ENCODE peak calls at places on chromosomes 11 and 22, in nine cellular contexts. One of them, this sample, is unnamed.

GRCh38 chr11:95068549-95068948 is 1.8 kb downstream of the SRSF8 start:
- DNase-seq in gastrocnemius medialis: peak
- DNase-seq in hepatocyte: peak
- DNase-seq in mesenchymal stem cell: peak
- DNase-seq in HL-60: peak
- DNase-seq in cardiac muscle cell: peak
- DNase-seq in choroid plexus epithelial cell: peak
- DNase-seq in AG04450: no peak
- DNase-seq in effector memory CD4-positive, alpha-beta T cell: peak
- DNase-seq in this sample: peak

GRCh38 chr11:123428221-123428631 is 1.8 kb upstream of the GRAMD1B start:
- DNase-seq in mesenchymal stem cell: no peak
- DNase-seq in hepatocyte: no peak
- DNase-seq in HL-60: no peak
- DNase-seq in AG04450: no peak
- DNase-seq in choroid plexus epithelial cell: no peak
- DNase-seq in cardiac muscle cell: peak
- DNase-seq in gastrocnemius medialis: peak
- DNase-seq in effector memory CD4-positive, alpha-beta T cell: no peak
- DNase-seq in this sample: no peak

GRCh38 chr11:73551697-73552096 is 46.2 kb downstream of the FAM168A start:
- DNase-seq in hepatocyte: no peak
- DNase-seq in effector memory CD4-positive, alpha-beta T cell: no peak
- DNase-seq in gastrocnemius medialis: no peak
- DNase-seq in choroid plexus epithelial cell: no peak
- DNase-seq in cardiac muscle cell: no peak
- DNase-seq in HL-60: no peak
- DNase-seq in mesenchymal stem cell: no peak
- DNase-seq in AG04450: no peak
- DNase-seq in this sample: no peak

GRCh38 chr22:28141614-28142013 is 222.6 kb upstream of the PITPNB start:
- DNase-seq in HL-60: no peak
- DNase-seq in AG04450: peak
- DNase-seq in effector memory CD4-positive, alpha-beta T cell: no peak
- DNase-seq in gastrocnemius medialis: no peak
- DNase-seq in cardiac muscle cell: peak
- DNase-seq in mesenchymal stem cell: peak
- DNase-seq in choroid plexus epithelial cell: peak
- DNase-seq in hepatocyte: no peak
- DNase-seq in this sample: no peak

GRCh38 chr11:74819400-74819799 is 70.8 kb downstream of the RNF169 start:
- DNase-seq in AG04450: no peak
- DNase-seq in choroid plexus epithelial cell: peak
- DNase-seq in HL-60: no peak
- DNase-seq in cardiac muscle cell: peak
- DNase-seq in mesenchymal stem cell: peak
- DNase-seq in hepatocyte: no peak
- DNase-seq in gastrocnemius medialis: no peak
- DNase-seq in effector memory CD4-positive, alpha-beta T cell: no peak
- DNase-seq in this sample: no peak

GRCh38 chr22:19016081-19016480 is 80.0 kb upstream of the PRODH start:
- DNase-seq in effector memory CD4-positive, alpha-beta T cell: no peak
- DNase-seq in HL-60: no peak
- DNase-seq in gastrocnemius medialis: no peak
- DNase-seq in AG04450: no peak
- DNase-seq in cardiac muscle cell: no peak
- DNase-seq in hepatocyte: no peak
- DNase-seq in choroid plexus epithelial cell: no peak
- DNase-seq in mesenchymal stem cell: no peak
- DNase-seq in this sample: no peak

GRCh38 chr22:35154937-35155387 is 89.0 kb downstream of the ISX start:
- DNase-seq in gastrocnemius medialis: no peak
- DNase-seq in cardiac muscle cell: peak
- DNase-seq in mesenchymal stem cell: peak
- DNase-seq in HL-60: peak
- DNase-seq in hepatocyte: peak
- DNase-seq in effector memory CD4-positive, alpha-beta T cell: no peak
- DNase-seq in AG04450: peak
- DNase-seq in choroid plexus epithelial cell: peak
- DNase-seq in this sample: no peak

GRCh38 chr22:19530751-19531150 is 6.5 kb upstream of the CLDN5 start:
- DNase-seq in choroid plexus epithelial cell: no peak
- DNase-seq in AG04450: no peak
- DNase-seq in effector memory CD4-positive, alpha-beta T cell: no peak
- DNase-seq in HL-60: no peak
- DNase-seq in gastrocnemius medialis: no peak
- DNase-seq in mesenchymal stem cell: no peak
- DNase-seq in hepatocyte: no peak
- DNase-seq in cardiac muscle cell: no peak
- DNase-seq in this sample: no peak

GRCh38 chr22:36563001-36563400 is 34.0 kb upstream of the EIF3D start:
- DNase-seq in cardiac muscle cell: no peak
- DNase-seq in effector memory CD4-positive, alpha-beta T cell: no peak
- DNase-seq in HL-60: no peak
- DNase-seq in hepatocyte: no peak
- DNase-seq in choroid plexus epithelial cell: no peak
- DNase-seq in AG04450: no peak
- DNase-seq in mesenchymal stem cell: no peak
- DNase-seq in gastrocnemius medialis: no peak
- DNase-seq in this sample: no peak

GRCh38 chr11:38019072-38019775 is 1421.2 kb upstream of the RAG2 start:
- DNase-seq in AG04450: no peak
- DNase-seq in HL-60: no peak
- DNase-seq in mesenchymal stem cell: no peak
- DNase-seq in hepatocyte: no peak
- DNase-seq in cardiac muscle cell: peak
- DNase-seq in effector memory CD4-positive, alpha-beta T cell: no peak
- DNase-seq in choroid plexus epithelial cell: peak
- DNase-seq in gastrocnemius medialis: no peak
- DNase-seq in this sample: no peak

GRCh38 chr11:66700742-66701141 is 23.1 kb upstream of the RBM4B start:
- DNase-seq in hepatocyte: no peak
- DNase-seq in choroid plexus epithelial cell: no peak
- DNase-seq in cardiac muscle cell: no peak
- DNase-seq in AG04450: no peak
- DNase-seq in HL-60: no peak
- DNase-seq in mesenchymal stem cell: no peak
- DNase-seq in effector memory CD4-positive, alpha-beta T cell: no peak
- DNase-seq in gastrocnemius medialis: no peak
- DNase-seq in this sample: no peak

GRCh38 chr11:9675691-9676090 is 11.8 kb downstream of the SWAP70 start:
- DNase-seq in mesenchymal stem cell: no peak
- DNase-seq in choroid plexus epithelial cell: no peak
- DNase-seq in AG04450: no peak
- DNase-seq in HL-60: no peak
- DNase-seq in gastrocnemius medialis: no peak
- DNase-seq in effector memory CD4-positive, alpha-beta T cell: no peak
- DNase-seq in hepatocyte: no peak
- DNase-seq in cardiac muscle cell: no peak
- DNase-seq in this sample: no peak

GRCh38 chr11:9677951-9678350 is 14.1 kb downstream of the SWAP70 start:
- DNase-seq in choroid plexus epithelial cell: no peak
- DNase-seq in AG04450: no peak
- DNase-seq in mesenchymal stem cell: no peak
- DNase-seq in HL-60: no peak
- DNase-seq in gastrocnemius medialis: no peak
- DNase-seq in hepatocyte: no peak
- DNase-seq in cardiac muscle cell: no peak
- DNase-seq in effector memory CD4-positive, alpha-beta T cell: no peak
- DNase-seq in this sample: no peak

GRCh38 chr11:9681583-9682372 is 17.9 kb downstream of the SWAP70 start:
- DNase-seq in AG04450: no peak
- DNase-seq in choroid plexus epithelial cell: no peak
- DNase-seq in effector memory CD4-positive, alpha-beta T cell: no peak
- DNase-seq in cardiac muscle cell: no peak
- DNase-seq in mesenchymal stem cell: no peak
- DNase-seq in HL-60: peak
- DNase-seq in hepatocyte: peak
- DNase-seq in gastrocnemius medialis: no peak
- DNase-seq in this sample: no peak

GRCh38 chr11:9680028-9680427 is 16.2 kb downstream of the SWAP70 start:
- DNase-seq in effector memory CD4-positive, alpha-beta T cell: no peak
- DNase-seq in cardiac muscle cell: no peak
- DNase-seq in HL-60: no peak
- DNase-seq in hepatocyte: no peak
- DNase-seq in gastrocnemius medialis: no peak
- DNase-seq in choroid plexus epithelial cell: peak
- DNase-seq in AG04450: no peak
- DNase-seq in mesenchymal stem cell: peak
- DNase-seq in this sample: no peak

GRCh38 chr11:9678576-9678975 is 14.7 kb downstream of the SWAP70 start:
- DNase-seq in choroid plexus epithelial cell: no peak
- DNase-seq in mesenchymal stem cell: no peak
- DNase-seq in gastrocnemius medialis: no peak
- DNase-seq in effector memory CD4-positive, alpha-beta T cell: no peak
- DNase-seq in AG04450: no peak
- DNase-seq in HL-60: no peak
- DNase-seq in cardiac muscle cell: no peak
- DNase-seq in hepatocyte: no peak
- DNase-seq in this sample: no peak
- H3K4me3 ChIP-seq in choroid plexus epithelial cell: no peak
- H3K4me3 ChIP-seq in mesenchymal stem cell: no peak
- H3K4me3 ChIP-seq in gastrocnemius medialis: no peak
- H3K4me3 ChIP-seq in effector memory CD4-positive, alpha-beta T cell: no peak
- H3K4me3 ChIP-seq in AG04450: no peak
- H3K4me3 ChIP-seq in HL-60: no peak
- H3K4me3 ChIP-seq in cardiac muscle cell: no peak
- H3K4me3 ChIP-seq in hepatocyte: no peak
- H3K4me3 ChIP-seq in this sample: no peak

GRCh38 chr11:59289782-59290181 is 68.9 kb upstream of the OR5AN1 start:
- DNase-seq in cardiac muscle cell: no peak
- DNase-seq in gastrocnemius medialis: no peak
- DNase-seq in effector memory CD4-positive, alpha-beta T cell: no peak
- DNase-seq in HL-60: no peak
- DNase-seq in mesenchymal stem cell: no peak
- DNase-seq in hepatocyte: no peak
- DNase-seq in AG04450: no peak
- DNase-seq in choroid plexus epithelial cell: no peak
- DNase-seq in this sample: no peak

GRCh38 chr11:59291228-59291627 is 67.5 kb upstream of the OR5AN1 start:
- DNase-seq in mesenchymal stem cell: no peak
- DNase-seq in AG04450: no peak
- DNase-seq in HL-60: no peak
- DNase-seq in cardiac muscle cell: no peak
- DNase-seq in hepatocyte: no peak
- DNase-seq in effector memory CD4-positive, alpha-beta T cell: no peak
- DNase-seq in choroid plexus epithelial cell: no peak
- DNase-seq in gastrocnemius medialis: no peak
- DNase-seq in this sample: no peak

GRCh38 chr11:59292611-59293010 is 66.1 kb upstream of the OR5AN1 start:
- DNase-seq in mesenchymal stem cell: no peak
- DNase-seq in gastrocnemius medialis: no peak
- DNase-seq in cardiac muscle cell: no peak
- DNase-seq in hepatocyte: no peak
- DNase-seq in effector memory CD4-positive, alpha-beta T cell: no peak
- DNase-seq in AG04450: no peak
- DNase-seq in HL-60: no peak
- DNase-seq in choroid plexus epithelial cell: no peak
- DNase-seq in this sample: no peak

GRCh38 chr11:59295435-59295834 is 63.3 kb upstream of the OR5AN1 start:
- DNase-seq in choroid plexus epithelial cell: no peak
- DNase-seq in hepatocyte: no peak
- DNase-seq in HL-60: no peak
- DNase-seq in AG04450: no peak
- DNase-seq in cardiac muscle cell: no peak
- DNase-seq in effector memory CD4-positive, alpha-beta T cell: no peak
- DNase-seq in mesenchymal stem cell: no peak
- DNase-seq in gastrocnemius medialis: no peak
- DNase-seq in this sample: no peak
- H3K4me3 ChIP-seq in choroid plexus epithelial cell: no peak
- H3K4me3 ChIP-seq in hepatocyte: no peak
- H3K4me3 ChIP-seq in HL-60: no peak
- H3K4me3 ChIP-seq in AG04450: no peak
- H3K4me3 ChIP-seq in cardiac muscle cell: no peak
- H3K4me3 ChIP-seq in effector memory CD4-positive, alpha-beta T cell: no peak
- H3K4me3 ChIP-seq in mesenchymal stem cell: no peak
- H3K4me3 ChIP-seq in gastrocnemius medialis: no peak
- H3K4me3 ChIP-seq in this sample: no peak

DNA sequence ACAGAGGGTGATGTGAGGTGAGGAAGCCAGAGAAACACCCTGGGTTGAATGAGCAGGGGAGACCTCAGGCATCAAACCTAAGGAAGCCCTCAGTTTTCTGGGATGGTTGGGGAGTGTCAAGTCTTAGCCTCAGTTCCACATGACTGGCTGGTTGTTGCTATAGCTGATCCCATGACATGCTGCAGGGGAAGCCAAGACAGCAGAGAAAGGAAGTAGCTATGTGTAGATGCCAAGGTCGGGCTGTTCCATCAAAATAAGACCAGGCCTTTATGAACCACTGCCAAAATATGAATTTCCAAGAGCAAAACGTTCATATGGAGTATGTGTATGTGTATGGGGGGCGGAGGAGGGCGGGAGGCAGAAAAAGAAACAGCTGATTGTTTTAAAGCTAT is 11.6 kb downstream of the CD59 start:
- DNase-seq in choroid plexus epithelial cell: peak
- DNase-seq in gastrocnemius medialis: peak
- DNase-seq in cardiac muscle cell: peak
- DNase-seq in mesenchymal stem cell: no peak
- DNase-seq in AG04450: no peak
- DNase-seq in effector memory CD4-positive, alpha-beta T cell: no peak
- DNase-seq in HL-60: peak
- DNase-seq in hepatocyte: no peak
- DNase-seq in this sample: no peak
- H3K4me3 ChIP-seq in choroid plexus epithelial cell: no peak
- H3K4me3 ChIP-seq in gastrocnemius medialis: no peak
- H3K4me3 ChIP-seq in cardiac muscle cell: no peak
- H3K4me3 ChIP-seq in mesenchymal stem cell: peak
- H3K4me3 ChIP-seq in AG04450: no peak
- H3K4me3 ChIP-seq in effector memory CD4-positive, alpha-beta T cell: no peak
- H3K4me3 ChIP-seq in HL-60: no peak
- H3K4me3 ChIP-seq in hepatocyte: no peak
- H3K4me3 ChIP-seq in this sample: no peak

GRCh38 chr11:65089621-65090020 is 5.6 kb downstream of the ZFPL1 start:
- DNase-seq in choroid plexus epithelial cell: no peak
- DNase-seq in mesenchymal stem cell: no peak
- DNase-seq in HL-60: no peak
- DNase-seq in effector memory CD4-positive, alpha-beta T cell: no peak
- DNase-seq in hepatocyte: no peak
- DNase-seq in gastrocnemius medialis: no peak
- DNase-seq in cardiac muscle cell: no peak
- DNase-seq in AG04450: no peak
- DNase-seq in this sample: no peak

GRCh38 chr11:65087216-65087615 is 3.2 kb downstream of the ZFPL1 start:
- DNase-seq in AG04450: no peak
- DNase-seq in cardiac muscle cell: no peak
- DNase-seq in choroid plexus epithelial cell: no peak
- DNase-seq in mesenchymal stem cell: no peak
- DNase-seq in HL-60: no peak
- DNase-seq in effector memory CD4-positive, alpha-beta T cell: no peak
- DNase-seq in gastrocnemius medialis: no peak
- DNase-seq in hepatocyte: no peak
- DNase-seq in this sample: no peak

GRCh38 chr11:65086809-65087208 is 2.8 kb downstream of the ZFPL1 start:
- DNase-seq in mesenchymal stem cell: no peak
- DNase-seq in HL-60: no peak
- DNase-seq in hepatocyte: no peak
- DNase-seq in gastrocnemius medialis: no peak
- DNase-seq in choroid plexus epithelial cell: no peak
- DNase-seq in cardiac muscle cell: no peak
- DNase-seq in effector memory CD4-positive, alpha-beta T cell: no peak
- DNase-seq in AG04450: no peak
- DNase-seq in this sample: no peak

GRCh38 chr11:65087827-65088226 is 3.8 kb downstream of the ZFPL1 start:
- DNase-seq in HL-60: no peak
- DNase-seq in effector memory CD4-positive, alpha-beta T cell: no peak
- DNase-seq in cardiac muscle cell: no peak
- DNase-seq in gastrocnemius medialis: no peak
- DNase-seq in hepatocyte: no peak
- DNase-seq in AG04450: no peak
- DNase-seq in mesenchymal stem cell: no peak
- DNase-seq in choroid plexus epithelial cell: no peak
- DNase-seq in this sample: no peak

GRCh38 chr11:65090628-65091027 is 5.4 kb upstream of the VPS51 start:
- DNase-seq in effector memory CD4-positive, alpha-beta T cell: no peak
- DNase-seq in mesenchymal stem cell: no peak
- DNase-seq in hepatocyte: no peak
- DNase-seq in cardiac muscle cell: no peak
- DNase-seq in AG04450: no peak
- DNase-seq in choroid plexus epithelial cell: no peak
- DNase-seq in gastrocnemius medialis: no peak
- DNase-seq in HL-60: no peak
- DNase-seq in this sample: no peak
- H3K4me3 ChIP-seq in effector memory CD4-positive, alpha-beta T cell: no peak
- H3K4me3 ChIP-seq in mesenchymal stem cell: no peak
- H3K4me3 ChIP-seq in hepatocyte: no peak
- H3K4me3 ChIP-seq in cardiac muscle cell: no peak
- H3K4me3 ChIP-seq in AG04450: no peak
- H3K4me3 ChIP-seq in choroid plexus epithelial cell: no peak
- H3K4me3 ChIP-seq in gastrocnemius medialis: no peak
- H3K4me3 ChIP-seq in HL-60: no peak
- H3K4me3 ChIP-seq in this sample: no peak